ENCODE peak calls at places on chromosomes 13 and 19, in seven cellular contexts. One of them, this sample, is unnamed.
A peak's percentile ranks its signal among the peaks of the same experiment; 100 is the strongest.

GRCh38 chr13:24682353-24682752 is 2.1 kb downstream of the ATP12A start:
- DNase-seq in A549: no peak
- DNase-seq in suprapubic skin: no peak
- DNase-seq in upper lobe of left lung: no peak
- DNase-seq in H1: no peak
- DNase-seq in stomach: no peak
- DNase-seq in ovary: no peak
- DNase-seq in this sample: no peak

GRCh38 chr13:23378009-23378632 is 55.4 kb downstream of the SACS start:
- DNase-seq in stomach: no peak
- DNase-seq in upper lobe of left lung: no peak
- DNase-seq in H1: no peak
- DNase-seq in ovary: no peak
- DNase-seq in suprapubic skin: no peak
- DNase-seq in A549: peak; percentile 37
- DNase-seq in this sample: peak; percentile 38

GRCh38 chr19:29860492-29860891 is 48.7 kb downstream of the CCNE1 start:
- DNase-seq in ovary: no peak
- DNase-seq in stomach: no peak
- DNase-seq in suprapubic skin: no peak
- DNase-seq in upper lobe of left lung: no peak
- DNase-seq in A549: peak; percentile 66
- DNase-seq in H1: no peak
- DNase-seq in this sample: no peak

GRCh38 chr13:39047560-39047959 is 9.3 kb downstream of the NHLRC3 start:
- DNase-seq in A549: no peak
- DNase-seq in ovary: no peak
- DNase-seq in suprapubic skin: no peak
- DNase-seq in upper lobe of left lung: no peak
- DNase-seq in stomach: no peak
- DNase-seq in H1: peak; percentile 49
- DNase-seq in this sample: no peak

GRCh38 chr13:31437975-31438374 is 238.2 kb downstream of the B3GLCT start:
- DNase-seq in suprapubic skin: no peak
- DNase-seq in upper lobe of left lung: no peak
- DNase-seq in stomach: no peak
- DNase-seq in ovary: no peak
- DNase-seq in A549: no peak
- DNase-seq in H1: no peak
- DNase-seq in this sample: no peak

GRCh38 chr13:76016799-76017198 is 380.7 kb downstream of the LMO7 start:
- DNase-seq in upper lobe of left lung: no peak
- DNase-seq in ovary: no peak
- DNase-seq in stomach: no peak
- DNase-seq in A549: peak; percentile 43
- DNase-seq in H1: peak; percentile 73
- DNase-seq in suprapubic skin: no peak
- DNase-seq in this sample: no peak

GRCh38 chr19:677601-678380 is 1.6 kb downstream of the FSTL3 start:
- DNase-seq in A549: peak; percentile 43
- DNase-seq in stomach: no peak
- DNase-seq in upper lobe of left lung: peak; percentile 79
- DNase-seq in suprapubic skin: no peak
- DNase-seq in ovary: peak; percentile 55
- DNase-seq in H1: no peak
- DNase-seq in this sample: no peak

GRCh38 chr13:26340812-26341211 is 86.9 kb downstream of the CDK8 start:
- DNase-seq in H1: no peak
- DNase-seq in suprapubic skin: no peak
- DNase-seq in ovary: no peak
- DNase-seq in stomach: no peak
- DNase-seq in upper lobe of left lung: no peak
- DNase-seq in A549: no peak
- DNase-seq in this sample: no peak

GRCh38 chr13:40233731-40234195 is 432.7 kb downstream of the FOXO1 start:
- DNase-seq in H1: no peak
- DNase-seq in upper lobe of left lung: no peak
- DNase-seq in stomach: no peak
- DNase-seq in A549: no peak
- DNase-seq in ovary: no peak
- DNase-seq in suprapubic skin: no peak
- DNase-seq in this sample: no peak

GRCh38 chr19:5694952-5695648 is 5.0 kb downstream of the RPL36 start:
- DNase-seq in suprapubic skin: no peak
- DNase-seq in ovary: no peak
- DNase-seq in A549: no peak
- DNase-seq in H1: no peak
- DNase-seq in stomach: no peak
- DNase-seq in upper lobe of left lung: no peak
- DNase-seq in this sample: no peak

GRCh38 chr19:39671739-39672363 is 16.1 kb downstream of the LGALS16 start:
- DNase-seq in upper lobe of left lung: no peak
- DNase-seq in stomach: peak; percentile 29
- DNase-seq in H1: peak; percentile 50
- DNase-seq in suprapubic skin: no peak
- DNase-seq in ovary: no peak
- DNase-seq in A549: peak; percentile 83
- DNase-seq in this sample: peak; percentile 51

GRCh38 chr13:23701646-23702045 is 131.4 kb downstream of the TNFRSF19 start:
- DNase-seq in upper lobe of left lung: peak; percentile 84
- DNase-seq in ovary: peak; percentile 74
- DNase-seq in suprapubic skin: peak; percentile 76
- DNase-seq in H1: no peak
- DNase-seq in A549: no peak
- DNase-seq in stomach: peak; percentile 35
- DNase-seq in this sample: peak; percentile 84

GRCh38 chr19:35828694-35829301 is 16.2 kb upstream of the PRODH2 start:
- DNase-seq in A549: peak; percentile 59
- DNase-seq in stomach: peak; percentile 60
- DNase-seq in upper lobe of left lung: no peak
- DNase-seq in suprapubic skin: no peak
- DNase-seq in ovary: peak; percentile 76
- DNase-seq in H1: peak; percentile 88
- DNase-seq in this sample: peak; percentile 59

GRCh38 chr19:6451583-6452222 is 7.9 kb downstream of the SLC25A23 start:
- DNase-seq in upper lobe of left lung: no peak
- DNase-seq in stomach: no peak
- DNase-seq in A549: no peak
- DNase-seq in suprapubic skin: no peak
- DNase-seq in ovary: no peak
- DNase-seq in H1: no peak
- DNase-seq in this sample: no peak

GRCh38 chr19:21468791-21469190 is 36.6 kb upstream of the ZNF429 start:
- DNase-seq in stomach: no peak
- DNase-seq in A549: no peak
- DNase-seq in upper lobe of left lung: no peak
- DNase-seq in suprapubic skin: no peak
- DNase-seq in ovary: no peak
- DNase-seq in H1: no peak
- DNase-seq in this sample: no peak

GRCh38 chr13:20441879-20442278 is 83.8 kb downstream of the CRYL1 start:
- DNase-seq in A549: no peak
- DNase-seq in stomach: no peak
- DNase-seq in suprapubic skin: no peak
- DNase-seq in H1: no peak
- DNase-seq in ovary: no peak
- DNase-seq in upper lobe of left lung: no peak
- DNase-seq in this sample: no peak

DNA sequence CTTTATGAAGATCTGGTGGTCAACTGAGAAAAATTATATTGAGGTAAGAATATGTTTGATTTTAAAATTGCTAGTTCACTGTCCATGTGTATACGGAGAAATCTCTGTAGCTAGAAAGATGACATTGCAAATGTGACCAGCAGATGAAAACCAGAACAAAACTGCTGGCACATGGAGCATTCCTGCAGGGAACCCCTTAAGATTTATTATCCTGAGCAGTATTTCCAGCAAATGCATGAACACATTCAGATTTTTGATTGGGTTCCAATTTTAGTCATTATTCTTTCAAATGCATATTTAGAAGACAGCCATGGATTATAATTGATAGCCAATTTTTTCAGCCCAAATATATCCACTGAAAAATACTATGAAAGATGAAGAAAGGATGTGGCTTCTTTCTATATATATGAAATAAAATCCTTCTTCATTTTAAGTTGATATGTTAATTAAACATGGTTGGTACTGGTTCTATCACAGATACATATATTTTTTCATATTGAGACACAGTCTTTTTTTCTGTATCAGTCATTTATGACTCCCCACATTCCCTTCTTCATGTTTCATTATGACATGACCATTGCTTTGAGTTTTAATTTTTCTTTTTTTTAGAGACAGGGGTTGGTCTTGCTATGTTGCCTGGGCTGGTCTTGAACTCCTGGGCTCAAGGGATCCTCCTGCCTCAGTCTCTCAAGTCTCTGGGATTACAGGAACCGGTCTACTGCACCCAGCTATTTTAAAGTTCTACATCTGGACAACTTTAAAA is 376.6 kb downstream of the KLF12 start:
- DNase-seq in A549: no peak
- DNase-seq in H1: no peak
- DNase-seq in stomach: no peak
- DNase-seq in suprapubic skin: no peak
- DNase-seq in ovary: no peak
- DNase-seq in upper lobe of left lung: no peak
- DNase-seq in this sample: no peak
- TF ChIP-seq EP300 in A549: no peak
- TF ChIP-seq EP300 in H1: no peak
- TF ChIP-seq EP300 in stomach: no peak
- TF ChIP-seq EP300 in suprapubic skin: no peak
- TF ChIP-seq EP300 in ovary: no peak
- TF ChIP-seq EP300 in upper lobe of left lung: no peak
- TF ChIP-seq EP300 in this sample: no peak

GRCh38 chr19:46737275-46737654 is 8.6 kb upstream of the FKRP start:
- DNase-seq in A549: no peak
- DNase-seq in H1: no peak
- DNase-seq in upper lobe of left lung: no peak
- DNase-seq in suprapubic skin: no peak
- DNase-seq in ovary: no peak
- DNase-seq in stomach: no peak
- DNase-seq in this sample: no peak

GRCh38 chr19:46741447-46741846 is 4.4 kb upstream of the FKRP start:
- DNase-seq in ovary: no peak
- DNase-seq in stomach: no peak
- DNase-seq in suprapubic skin: no peak
- DNase-seq in H1: no peak
- DNase-seq in upper lobe of left lung: no peak
- DNase-seq in A549: no peak
- DNase-seq in this sample: no peak

GRCh38 chr19:46737761-46738171 is 8.1 kb upstream of the FKRP start:
- DNase-seq in ovary: peak; percentile 30
- DNase-seq in suprapubic skin: no peak
- DNase-seq in upper lobe of left lung: peak; percentile 53
- DNase-seq in H1: no peak
- DNase-seq in A549: no peak
- DNase-seq in stomach: no peak
- DNase-seq in this sample: no peak

GRCh38 chr19:46736544-46737274 is 9.1 kb upstream of the FKRP start:
- DNase-seq in suprapubic skin: no peak
- DNase-seq in A549: no peak
- DNase-seq in ovary: no peak
- DNase-seq in stomach: peak; percentile 42
- DNase-seq in upper lobe of left lung: no peak
- DNase-seq in H1: no peak
- DNase-seq in this sample: no peak

GRCh38 chr19:46739290-46739771 is 6.5 kb upstream of the FKRP start:
- DNase-seq in suprapubic skin: no peak
- DNase-seq in upper lobe of left lung: no peak
- DNase-seq in ovary: no peak
- DNase-seq in A549: no peak
- DNase-seq in H1: no peak
- DNase-seq in stomach: no peak
- DNase-seq in this sample: no peak
- TF ChIP-seq EP300 in suprapubic skin: no peak
- TF ChIP-seq EP300 in upper lobe of left lung: no peak
- TF ChIP-seq EP300 in ovary: no peak
- TF ChIP-seq EP300 in A549: no peak
- TF ChIP-seq EP300 in H1: no peak
- TF ChIP-seq EP300 in stomach: no peak
- TF ChIP-seq EP300 in this sample: peak; percentile 18

DNA sequence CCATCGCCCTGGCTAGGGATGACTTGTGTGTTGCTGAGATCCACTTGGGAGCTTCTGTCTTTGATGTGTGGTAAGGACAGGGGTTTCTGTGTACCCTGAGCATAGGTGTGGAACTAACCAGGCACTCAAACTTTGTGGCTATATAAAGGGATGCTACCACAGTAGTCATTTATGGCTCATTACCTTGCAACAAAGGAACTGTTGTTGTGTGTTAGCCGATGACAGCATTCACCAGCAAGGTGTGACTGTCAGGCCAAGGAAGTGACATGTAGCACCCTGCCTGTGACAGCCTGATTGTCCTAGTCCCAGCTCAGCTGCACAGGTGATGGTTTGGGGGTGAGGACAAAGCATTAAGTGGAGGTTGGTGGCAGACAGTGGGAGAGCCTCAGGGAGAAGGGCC is 73.6 kb downstream of the COG3 start:
- DNase-seq in stomach: no peak
- DNase-seq in ovary: no peak
- DNase-seq in H1: no peak
- DNase-seq in A549: no peak
- DNase-seq in upper lobe of left lung: no peak
- DNase-seq in suprapubic skin: no peak
- DNase-seq in this sample: no peak
- TF ChIP-seq EP300 in stomach: no peak
- TF ChIP-seq EP300 in ovary: no peak
- TF ChIP-seq EP300 in H1: no peak
- TF ChIP-seq EP300 in A549: no peak
- TF ChIP-seq EP300 in upper lobe of left lung: no peak
- TF ChIP-seq EP300 in suprapubic skin: no peak
- TF ChIP-seq EP300 in this sample: no peak

DNA sequence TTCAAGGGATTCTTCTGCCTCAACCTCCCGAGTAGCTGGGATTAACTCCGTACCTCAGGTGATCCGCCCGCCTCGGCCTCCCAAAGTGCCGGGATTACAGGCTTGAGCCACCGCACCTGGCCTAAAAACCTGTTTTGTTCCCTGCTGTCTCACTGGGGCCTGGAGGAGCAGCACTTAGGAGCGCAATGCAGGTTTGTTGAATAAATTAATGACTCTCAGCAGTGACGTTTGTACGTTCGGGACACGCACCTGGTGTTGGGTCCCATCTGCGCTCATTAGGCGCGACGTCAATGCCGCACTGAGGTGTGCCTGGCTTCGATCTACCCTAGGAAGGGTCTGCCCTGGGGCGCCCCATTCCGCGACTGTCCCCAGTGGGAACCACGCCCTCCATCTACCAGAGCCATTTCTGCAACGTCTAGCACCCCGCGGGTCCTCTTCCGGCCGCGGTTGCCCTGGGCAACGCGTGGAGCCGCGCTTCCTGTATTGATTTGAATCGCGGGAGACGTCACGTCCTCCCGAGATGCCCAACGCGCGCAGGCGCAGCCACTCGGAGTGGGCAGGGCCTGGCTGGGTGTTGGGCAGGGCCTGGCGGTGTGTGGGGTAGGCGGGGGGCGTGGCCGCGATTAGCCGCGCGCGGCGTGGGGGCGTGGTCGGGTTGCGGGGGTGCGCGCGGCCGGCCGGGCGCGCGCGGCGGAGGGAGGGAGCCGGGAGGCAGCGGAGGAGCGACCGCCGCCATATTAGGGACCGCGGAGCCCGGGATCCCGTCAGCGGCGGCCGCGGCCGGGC is at the start of gene FZR1:
- DNase-seq in ovary: peak; percentile 99
- DNase-seq in suprapubic skin: peak; percentile 100
- DNase-seq in stomach: peak; percentile 100
- DNase-seq in upper lobe of left lung: peak; percentile 100
- DNase-seq in A549: peak; percentile 98
- DNase-seq in H1: peak; percentile 98
- DNase-seq in this sample: peak; percentile 98
- TF ChIP-seq EP300 in ovary: no peak
- TF ChIP-seq EP300 in suprapubic skin: no peak
- TF ChIP-seq EP300 in stomach: no peak
- TF ChIP-seq EP300 in upper lobe of left lung: no peak
- TF ChIP-seq EP300 in A549: no peak
- TF ChIP-seq EP300 in H1: peak; percentile 16
- TF ChIP-seq EP300 in this sample: peak; percentile 76